ENCODE peak calls at places on chromosomes 2 and 18, in six cellular contexts. Q, S, T, A, Z and C are unnamed samples.

GRCh38 chr2:198219292-198219691 is 414.9 kb downstream of the PLCL1 start:
- DNase-seq in Q (no peak), S (no peak), A (no peak), T (no peak), Z (no peak), C (no peak)

GRCh38 chr18:24659837-24660720 is 199.6 kb downstream of the HRH4 start:
- DNase-seq in T (no peak), Q (peak), A (peak), Z (peak), S (peak), C (peak)

GRCh38 chr2:30680121-30680520 is 127.1 kb downstream of the CAPN13 start:
- DNase-seq in T (no peak), Z (no peak), S (no peak), A (no peak), Q (no peak), C (no peak)

GRCh38 chr18:24372279-24372678 is 25.3 kb downstream of the OSBPL1A start:
- DNase-seq in A (no peak), T (no peak), Q (no peak), Z (no peak), S (no peak), C (no peak)

GRCh38 chr2:189613077-189613636 is 32.6 kb upstream of the SLC40A1 start:
- DNase-seq in Q (peak), T (no peak), S (peak), Z (no peak), A (no peak), C (peak)

GRCh38 chr2:393711-394696 is 106.1 kb upstream of the ALKAL2 start:
- DNase-seq in T (peak), Q (no peak), Z (peak), A (no peak), S (no peak), C (peak)

GRCh38 chr2:69375494-69376353 is 11.3 kb downstream of the GFPT1 start:
- DNase-seq in A (no peak), Z (no peak), S (peak), Q (peak), T (no peak), C (peak)

GRCh38 chr18:55778731-55779460 is 190.9 kb upstream of the TCF4 start:
- DNase-seq in A (no peak), S (no peak), T (no peak), Q (no peak), Z (no peak), C (peak)

GRCh38 chr2:28750316-28751101 is 1.1 kb upstream of the PPP1CB start:
- DNase-seq in T (no peak), S (peak), Q (peak), Z (peak), A (no peak), C (peak)

GRCh38 chr18:78896111-78896510 is 83.5 kb upstream of the SALL3 start:
- DNase-seq in T (no peak), Z (no peak), A (no peak), Q (no peak), S (no peak), C (no peak)

GRCh38 chr18:68448736-68449135 is 266.2 kb downstream of the TMX3 start:
- DNase-seq in Z (no peak), Q (peak), A (no peak), T (no peak), S (no peak), C (peak)

GRCh38 chr18:13451661-13452447 is 233.3 kb downstream of the LDLRAD4 start:
- DNase-seq in A (no peak), Z (no peak), S (no peak), T (no peak), Q (no peak), C (no peak)

GRCh38 chr18:79476031-79476917 is 80.5 kb downstream of the NFATC1 start:
- DNase-seq in Q (no peak), A (peak), T (no peak), Z (no peak), S (no peak), C (no peak)

GRCh38 chr2:60485055-60485454 is 68.4 kb downstream of the BCL11A start:
- DNase-seq in Q (no peak), S (no peak), Z (no peak), T (no peak), A (no peak), C (no peak)

GRCh38 chr2:202072737-202073396 is at the start of gene KIAA2012:
- DNase-seq in Z (no peak), T (no peak), S (peak), A (no peak), Q (no peak), C (no peak)

GRCh38 chr18:36315736-36316135 is 18.2 kb downstream of the FHOD3 start:
- DNase-seq in Z (no peak), T (no peak), A (no peak), Q (peak), S (no peak), C (peak)

GRCh38 chr2:64799592-64800252 is 146.0 kb upstream of the SERTAD2 start:
- DNase-seq in Q (peak), S (no peak), Z (no peak), T (no peak), A (no peak), C (no peak)

GRCh38 chr18:48947583-48947982 is 3.2 kb downstream of the SMAD7 start:
- DNase-seq in Z (no peak), S (peak), A (no peak), T (no peak), Q (no peak), C (peak)

GRCh38 chr2:230721712-230722111 is 9.1 kb downstream of the CAB39 start:
- DNase-seq in T (no peak), Z (no peak), A (no peak), Q (no peak), S (no peak), C (peak)

GRCh38 chr2:145598434-145598833 is 1078.5 kb upstream of the ZEB2 start:
- DNase-seq in T (no peak), Q (peak), S (no peak), A (no peak), Z (no peak), C (peak)

GRCh38 chr2:239500915-239501630 is 100.3 kb upstream of the HDAC4 start:
- DNase-seq in S (peak), Z (no peak), A (peak), Q (no peak), T (no peak), C (no peak)

GRCh38 chr18:59604877-59605276 is 92.3 kb downstream of the CCBE1 start:
- DNase-seq in T (no peak), A (no peak), Z (no peak), S (no peak), Q (peak), C (no peak)

GRCh38 chr2:200765995-200766660 is 45.6 kb upstream of the BZW1 start:
- DNase-seq in S (no peak), A (no peak), Z (no peak), Q (peak), T (no peak), C (peak)

GRCh38 chr18:34970106-34970505 is 71.1 kb upstream of the MAPRE2 start:
- DNase-seq in Q (peak), S (no peak), A (no peak), Z (no peak), T (no peak), C (peak)

GRCh38 chr2:128354161-128354560 is 35.5 kb upstream of the HS6ST1 start:
- DNase-seq in A (no peak), T (no peak), Q (no peak), S (no peak), Z (no peak), C (no peak)

GRCh38 chr2:120863173-120863545 is 127.5 kb downstream of the GLI2 start:
- DNase-seq in T (no peak), S (no peak), A (peak), Q (no peak), Z (no peak), C (no peak)

GRCh38 chr2:37786854-37787253 is 115.4 kb upstream of the CDC42EP3 start:
- DNase-seq in S (peak), Z (no peak), T (no peak), Q (no peak), A (peak), C (no peak)

GRCh38 chr2:61993422-61994024 is 88.0 kb downstream of the COMMD1 start:
- DNase-seq in Z (peak), Q (peak), S (peak), A (no peak), T (peak), C (peak)

GRCh38 chr18:31774477-31774785 is 13.8 kb upstream of the SLC25A52 start:
- DNase-seq in T (no peak), A (no peak), S (no peak), Q (no peak), Z (no peak), C (no peak)

GRCh38 chr18:68447286-68447685 is 267.6 kb downstream of the TMX3 start:
- DNase-seq in S (no peak), Q (peak), T (no peak), Z (no peak), A (no peak), C (no peak)

GRCh38 chr2:25349397-25349796 is 7.7 kb upstream of the DNMT3A start:
- DNase-seq in A (no peak), Q (peak), Z (no peak), T (no peak), S (no peak), C (peak)

GRCh38 chr2:189933911-189934399 is 128.6 kb downstream of the MSTN start:
- DNase-seq in Q (peak), A (no peak), Z (no peak), T (no peak), S (no peak), C (peak)

GRCh38 chr2:71102981-71103681 is 26.9 kb downstream of the MCEE start:
- DNase-seq in T (no peak), S (no peak), Z (no peak), A (no peak), Q (no peak), C (no peak)

GRCh38 chr2:28601612-28602011 is 105.8 kb downstream of the PLB1 start:
- DNase-seq in A (peak), Q (no peak), Z (no peak), T (no peak), S (peak), C (no peak)

GRCh38 chr2:221716434-221717303 is 144.6 kb upstream of the EPHA4 start:
- DNase-seq in S (no peak), Z (no peak), Q (peak), A (no peak), T (no peak), C (peak)

GRCh38 chr18:36095936-36096519 is 28.7 kb upstream of the RPRD1A start:
- DNase-seq in Q (peak), S (no peak), A (no peak), T (peak), Z (no peak), C (peak)